ENCODE peak calls at places on chromosomes 16 and 17, in six cellular contexts. One of them, this sample, is unnamed.

GRCh38 chr16:69838417-69838990 is 76.4 kb downstream of the WWP2 start:
- ATAC-seq in body of pancreas: peak
- ATAC-seq in omental fat pad: no peak
- ATAC-seq in left lung: peak
- ATAC-seq in stimulated activated naive CD8-positive, alpha-beta T cell treated with anti-CD3 and anti-CD28 coated beads, Interleukin-15, Interleukin-2, amounts not matched to agents 100 U/mL and 50 U/mL, for 24 hours: no peak
- ATAC-seq in upper lobe of right lung: peak
- ATAC-seq in this sample: peak

GRCh38 chr16:83296505-83296904 is 511.3 kb upstream of the HSBP1 start:
- ATAC-seq in body of pancreas: no peak
- ATAC-seq in omental fat pad: no peak
- ATAC-seq in left lung: no peak
- ATAC-seq in stimulated activated naive CD8-positive, alpha-beta T cell treated with anti-CD3 and anti-CD28 coated beads, Interleukin-15, Interleukin-2, amounts not matched to agents 100 U/mL and 50 U/mL, for 24 hours: no peak
- ATAC-seq in upper lobe of right lung: peak
- ATAC-seq in this sample: no peak

GRCh38 chr16:56613706-56614105 is 5.3 kb downstream of the MT2A start:
- ATAC-seq in body of pancreas: no peak
- ATAC-seq in omental fat pad: no peak
- ATAC-seq in left lung: no peak
- ATAC-seq in stimulated activated naive CD8-positive, alpha-beta T cell treated with anti-CD3 and anti-CD28 coated beads, Interleukin-15, Interleukin-2, amounts not matched to agents 100 U/mL and 50 U/mL, for 24 hours: no peak
- ATAC-seq in upper lobe of right lung: no peak
- ATAC-seq in this sample: no peak

GRCh38 chr17:72185571-72185970 is 64.8 kb downstream of the SOX9 start:
- ATAC-seq in body of pancreas: no peak
- ATAC-seq in omental fat pad: no peak
- ATAC-seq in left lung: no peak
- ATAC-seq in stimulated activated naive CD8-positive, alpha-beta T cell treated with anti-CD3 and anti-CD28 coated beads, Interleukin-15, Interleukin-2, amounts not matched to agents 100 U/mL and 50 U/mL, for 24 hours: no peak
- ATAC-seq in upper lobe of right lung: no peak
- ATAC-seq in this sample: no peak

GRCh38 chr17:58669853-58670252 is 22.0 kb downstream of the TEX14 start:
- ATAC-seq in body of pancreas: no peak
- ATAC-seq in omental fat pad: no peak
- ATAC-seq in left lung: no peak
- ATAC-seq in stimulated activated naive CD8-positive, alpha-beta T cell treated with anti-CD3 and anti-CD28 coated beads, Interleukin-15, Interleukin-2, amounts not matched to agents 100 U/mL and 50 U/mL, for 24 hours: no peak
- ATAC-seq in upper lobe of right lung: no peak
- ATAC-seq in this sample: no peak

GRCh38 chr16:55944377-55944802 is 69.2 kb upstream of the CES5A start:
- ATAC-seq in body of pancreas: peak
- ATAC-seq in omental fat pad: peak
- ATAC-seq in left lung: peak
- ATAC-seq in stimulated activated naive CD8-positive, alpha-beta T cell treated with anti-CD3 and anti-CD28 coated beads, Interleukin-15, Interleukin-2, amounts not matched to agents 100 U/mL and 50 U/mL, for 24 hours: no peak
- ATAC-seq in upper lobe of right lung: peak
- ATAC-seq in this sample: peak

GRCh38 chr17:81250286-81251090 is 11.4 kb downstream of the NDUFAF8 start:
- ATAC-seq in body of pancreas: no peak
- ATAC-seq in omental fat pad: no peak
- ATAC-seq in left lung: no peak
- ATAC-seq in stimulated activated naive CD8-positive, alpha-beta T cell treated with anti-CD3 and anti-CD28 coated beads, Interleukin-15, Interleukin-2, amounts not matched to agents 100 U/mL and 50 U/mL, for 24 hours: no peak
- ATAC-seq in upper lobe of right lung: no peak
- ATAC-seq in this sample: no peak

GRCh38 chr17:37743875-37744632 is 805 bp downstream of the HNF1B start:
- ATAC-seq in body of pancreas: peak
- ATAC-seq in omental fat pad: no peak
- ATAC-seq in left lung: peak
- ATAC-seq in stimulated activated naive CD8-positive, alpha-beta T cell treated with anti-CD3 and anti-CD28 coated beads, Interleukin-15, Interleukin-2, amounts not matched to agents 100 U/mL and 50 U/mL, for 24 hours: no peak
- ATAC-seq in upper lobe of right lung: peak
- ATAC-seq in this sample: no peak

GRCh38 chr16:85988306-85988705 is 89.3 kb downstream of the IRF8 start:
- ATAC-seq in body of pancreas: no peak
- ATAC-seq in omental fat pad: no peak
- ATAC-seq in left lung: no peak
- ATAC-seq in stimulated activated naive CD8-positive, alpha-beta T cell treated with anti-CD3 and anti-CD28 coated beads, Interleukin-15, Interleukin-2, amounts not matched to agents 100 U/mL and 50 U/mL, for 24 hours: no peak
- ATAC-seq in upper lobe of right lung: no peak
- ATAC-seq in this sample: no peak

GRCh38 chr16:48438414-48438813 is 53.2 kb upstream of the SIAH1 start:
- ATAC-seq in body of pancreas: no peak
- ATAC-seq in omental fat pad: no peak
- ATAC-seq in left lung: no peak
- ATAC-seq in stimulated activated naive CD8-positive, alpha-beta T cell treated with anti-CD3 and anti-CD28 coated beads, Interleukin-15, Interleukin-2, amounts not matched to agents 100 U/mL and 50 U/mL, for 24 hours: no peak
- ATAC-seq in upper lobe of right lung: no peak
- ATAC-seq in this sample: peak

GRCh38 chr16:30622455-30623032 is 12.4 kb upstream of the ZNF689 start:
- ATAC-seq in body of pancreas: no peak
- ATAC-seq in omental fat pad: no peak
- ATAC-seq in left lung: no peak
- ATAC-seq in stimulated activated naive CD8-positive, alpha-beta T cell treated with anti-CD3 and anti-CD28 coated beads, Interleukin-15, Interleukin-2, amounts not matched to agents 100 U/mL and 50 U/mL, for 24 hours: no peak
- ATAC-seq in upper lobe of right lung: no peak
- ATAC-seq in this sample: no peak

GRCh38 chr16:79437764-79438728 is 162.5 kb downstream of the MAF start:
- ATAC-seq in body of pancreas: peak
- ATAC-seq in omental fat pad: peak
- ATAC-seq in left lung: peak
- ATAC-seq in stimulated activated naive CD8-positive, alpha-beta T cell treated with anti-CD3 and anti-CD28 coated beads, Interleukin-15, Interleukin-2, amounts not matched to agents 100 U/mL and 50 U/mL, for 24 hours: no peak
- ATAC-seq in upper lobe of right lung: peak
- ATAC-seq in this sample: peak

GRCh38 chr16:68644715-68645493 is at the start of gene CDH3:
- ATAC-seq in body of pancreas: peak
- ATAC-seq in omental fat pad: peak
- ATAC-seq in left lung: peak
- ATAC-seq in stimulated activated naive CD8-positive, alpha-beta T cell treated with anti-CD3 and anti-CD28 coated beads, Interleukin-15, Interleukin-2, amounts not matched to agents 100 U/mL and 50 U/mL, for 24 hours: peak
- ATAC-seq in upper lobe of right lung: peak
- ATAC-seq in this sample: peak

GRCh38 chr17:64323774-64324173 is 60.7 kb upstream of the TEX2 start:
- ATAC-seq in body of pancreas: no peak
- ATAC-seq in omental fat pad: no peak
- ATAC-seq in left lung: no peak
- ATAC-seq in stimulated activated naive CD8-positive, alpha-beta T cell treated with anti-CD3 and anti-CD28 coated beads, Interleukin-15, Interleukin-2, amounts not matched to agents 100 U/mL and 50 U/mL, for 24 hours: peak
- ATAC-seq in upper lobe of right lung: no peak
- ATAC-seq in this sample: no peak

GRCh38 chr17:21242780-21243515 is 10.3 kb downstream of the NATD1 start:
- ATAC-seq in body of pancreas: no peak
- ATAC-seq in omental fat pad: no peak
- ATAC-seq in left lung: no peak
- ATAC-seq in stimulated activated naive CD8-positive, alpha-beta T cell treated with anti-CD3 and anti-CD28 coated beads, Interleukin-15, Interleukin-2, amounts not matched to agents 100 U/mL and 50 U/mL, for 24 hours: no peak
- ATAC-seq in upper lobe of right lung: no peak
- ATAC-seq in this sample: no peak

GRCh38 chr16:18800674-18801196 is 614 bp downstream of the ARL6IP1 start:
- ATAC-seq in body of pancreas: no peak
- ATAC-seq in omental fat pad: peak
- ATAC-seq in left lung: peak
- ATAC-seq in stimulated activated naive CD8-positive, alpha-beta T cell treated with anti-CD3 and anti-CD28 coated beads, Interleukin-15, Interleukin-2, amounts not matched to agents 100 U/mL and 50 U/mL, for 24 hours: peak
- ATAC-seq in upper lobe of right lung: no peak
- ATAC-seq in this sample: no peak

GRCh38 chr17:66786101-66786500 is 48.8 kb upstream of the CACNG5 start:
- ATAC-seq in body of pancreas: no peak
- ATAC-seq in omental fat pad: no peak
- ATAC-seq in left lung: no peak
- ATAC-seq in stimulated activated naive CD8-positive, alpha-beta T cell treated with anti-CD3 and anti-CD28 coated beads, Interleukin-15, Interleukin-2, amounts not matched to agents 100 U/mL and 50 U/mL, for 24 hours: no peak
- ATAC-seq in upper lobe of right lung: no peak
- ATAC-seq in this sample: no peak

GRCh38 chr17:16241906-16242399 is 24.9 kb downstream of the PIGL start:
- ATAC-seq in body of pancreas: no peak
- ATAC-seq in omental fat pad: no peak
- ATAC-seq in left lung: no peak
- ATAC-seq in stimulated activated naive CD8-positive, alpha-beta T cell treated with anti-CD3 and anti-CD28 coated beads, Interleukin-15, Interleukin-2, amounts not matched to agents 100 U/mL and 50 U/mL, for 24 hours: no peak
- ATAC-seq in upper lobe of right lung: no peak
- ATAC-seq in this sample: no peak

GRCh38 chr16:5448798-5449197 is 351.2 kb upstream of the EEF2KMT start:
- ATAC-seq in body of pancreas: no peak
- ATAC-seq in omental fat pad: no peak
- ATAC-seq in left lung: no peak
- ATAC-seq in stimulated activated naive CD8-positive, alpha-beta T cell treated with anti-CD3 and anti-CD28 coated beads, Interleukin-15, Interleukin-2, amounts not matched to agents 100 U/mL and 50 U/mL, for 24 hours: no peak
- ATAC-seq in upper lobe of right lung: no peak
- ATAC-seq in this sample: no peak

GRCh38 chr17:82358467-82359350 is at the start of gene TEX19:
- ATAC-seq in body of pancreas: no peak
- ATAC-seq in omental fat pad: no peak
- ATAC-seq in left lung: no peak
- ATAC-seq in stimulated activated naive CD8-positive, alpha-beta T cell treated with anti-CD3 and anti-CD28 coated beads, Interleukin-15, Interleukin-2, amounts not matched to agents 100 U/mL and 50 U/mL, for 24 hours: peak
- ATAC-seq in upper lobe of right lung: no peak
- ATAC-seq in this sample: no peak

GRCh38 chr17:28078443-28079229 is 36.2 kb downstream of the NLK start:
- ATAC-seq in body of pancreas: no peak
- ATAC-seq in omental fat pad: no peak
- ATAC-seq in left lung: no peak
- ATAC-seq in stimulated activated naive CD8-positive, alpha-beta T cell treated with anti-CD3 and anti-CD28 coated beads, Interleukin-15, Interleukin-2, amounts not matched to agents 100 U/mL and 50 U/mL, for 24 hours: no peak
- ATAC-seq in upper lobe of right lung: no peak
- ATAC-seq in this sample: no peak

GRCh38 chr17:81885869-81886548 is 5.4 kb downstream of the ALYREF start:
- ATAC-seq in body of pancreas: no peak
- ATAC-seq in omental fat pad: no peak
- ATAC-seq in left lung: no peak
- ATAC-seq in stimulated activated naive CD8-positive, alpha-beta T cell treated with anti-CD3 and anti-CD28 coated beads, Interleukin-15, Interleukin-2, amounts not matched to agents 100 U/mL and 50 U/mL, for 24 hours: no peak
- ATAC-seq in upper lobe of right lung: no peak
- ATAC-seq in this sample: peak

GRCh38 chr16:14193316-14193871 is 122.3 kb downstream of the MRTFB start:
- ATAC-seq in body of pancreas: no peak
- ATAC-seq in omental fat pad: no peak
- ATAC-seq in left lung: peak
- ATAC-seq in stimulated activated naive CD8-positive, alpha-beta T cell treated with anti-CD3 and anti-CD28 coated beads, Interleukin-15, Interleukin-2, amounts not matched to agents 100 U/mL and 50 U/mL, for 24 hours: peak
- ATAC-seq in upper lobe of right lung: peak
- ATAC-seq in this sample: no peak

This sample was measured in esophagus mucosa.